ENCODE peak calls at places on chromosomes 3 and 15, in nine cellular contexts. X is lung, M is heart left ventricle, E is heart right ventricle, Z is H9, S is endodermal cell, K is Peyer's patch, R is uterus, P is mucosa of descending colon. U is an unnamed sample. For H3K4me1, the result is how much of the 10 kb centered on the place peaks cover.

GRCh38 chr15:38253448-38253847 is 812 bp downstream of the SPRED1 start:
- DNase-seq in M (no peak), X (no peak), Z (no peak), K (no peak), E (no peak), S (no peak), P (no peak), R (no peak), U (peak)

GRCh38 chr3:32310918-32311839 is 72.7 kb downstream of the CMTM8 start:
- DNase-seq in Z (no peak), S (no peak), E (no peak), M (no peak), R (no peak), K (no peak), X (no peak), P (no peak), U (no peak)

GRCh38 chr15:57503911-57504598 is 87.6 kb upstream of the MYZAP start:
- DNase-seq in E (no peak), Z (no peak), P (no peak), R (no peak), M (no peak), K (no peak), S (no peak), X (no peak), U (no peak)

GRCh38 chr15:59996498-59997041 is 7.5 kb upstream of the FOXB1 start:
- DNase-seq in X (no peak), M (no peak), Z (peak), E (no peak), S (peak), R (no peak), K (no peak), P (no peak), U (no peak)

GRCh38 chr3:43048470-43048869 is 57.4 kb downstream of the POMGNT2 start:
- DNase-seq in K (no peak), M (no peak), P (no peak), S (peak), X (no peak), Z (no peak), R (no peak), E (no peak), U (no peak)

GRCh38 chr3:143120716-143121239 is 1.2 kb downstream of the CHST2 start:
- DNase-seq in S (peak), M (no peak), K (peak), X (no peak), R (no peak), Z (peak), E (peak), P (peak), U (peak)

GRCh38 chr3:99475229-99475628 is 163.2 kb upstream of the COL8A1 start:
- DNase-seq in R (no peak), Z (no peak), X (no peak), S (no peak), P (no peak), K (no peak), M (no peak), E (no peak), U (no peak)

GRCh38 chr3:194592798-194593752 is 40.1 kb downstream of the TMEM44 start:
- DNase-seq in S (no peak), Z (no peak), P (no peak), R (no peak), M (no peak), E (no peak), X (peak), K (no peak), U (peak)

GRCh38 chr3:48426401-48426909 is 3.4 kb downstream of the PLXNB1 start:
- DNase-seq in P (no peak), R (no peak), X (no peak), M (peak), S (no peak), E (peak), Z (no peak), K (no peak), U (no peak)

GRCh38 chr15:25799906-25800700 is 63.0 kb downstream of the ATP10A start:
- DNase-seq in K (no peak), X (no peak), R (no peak), M (no peak), Z (peak), S (no peak), P (no peak), E (no peak), U (no peak)

GRCh38 chr3:32844914-32845313 is 27.1 kb downstream of the TRIM71 start:
- DNase-seq in K (no peak), Z (no peak), R (no peak), X (no peak), E (no peak), P (no peak), M (no peak), S (no peak), U (no peak)

GRCh38 chr3:56297281-56297680 is 171.0 kb downstream of the ERC2 start:
- DNase-seq in R (no peak), K (no peak), E (no peak), Z (no peak), S (no peak), X (no peak), M (no peak), P (no peak), U (no peak)

GRCh38 chr15:62847900-62848489 is 194.6 kb upstream of the TPM1 start:
- DNase-seq in R (peak), X (peak), P (peak), K (peak), S (peak), Z (peak), M (peak), E (peak), U (peak)

GRCh38 chr15:86725628-86726027 is 646.0 kb downstream of the AGBL1 start:
- DNase-seq in M (no peak), E (no peak), R (no peak), P (no peak), X (no peak), S (no peak), Z (no peak), K (no peak), U (no peak)

GRCh38 chr3:106826861-106827311 is 550.4 kb upstream of the CCDC54 start:
- DNase-seq in M (no peak), K (no peak), P (no peak), E (no peak), R (no peak), X (no peak), S (no peak), Z (no peak), U (no peak)

DNA sequence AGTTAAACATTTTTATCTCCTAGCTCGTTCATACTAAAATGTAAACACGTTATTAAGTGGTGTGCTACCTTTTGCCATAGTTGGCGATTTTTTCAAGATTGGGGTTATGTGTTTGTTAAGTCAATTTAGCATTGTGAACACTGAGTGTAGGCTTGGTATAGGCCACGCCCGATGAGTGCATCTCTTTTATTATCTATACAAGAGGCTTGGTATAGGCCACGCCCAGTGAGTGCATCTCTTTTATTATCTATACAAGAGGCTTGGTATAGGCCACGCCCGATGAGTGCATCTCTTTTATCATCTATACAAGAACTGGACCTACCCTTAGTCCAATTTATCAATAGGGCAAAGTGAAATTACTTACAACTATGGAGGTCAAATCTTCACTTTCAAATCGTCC is 70.4 kb downstream of the NIPA2 start:
- DNase-seq in E (no peak), R (no peak), Z (no peak), X (no peak), K (no peak), S (no peak), M (no peak), P (no peak), U (no peak)
- H3K4me1 ChIP-seq in E (under half), R (under half), Z (under half), X (under half), K (under half), S (under half), M (under half), P (under half), U (under half)

DNA sequence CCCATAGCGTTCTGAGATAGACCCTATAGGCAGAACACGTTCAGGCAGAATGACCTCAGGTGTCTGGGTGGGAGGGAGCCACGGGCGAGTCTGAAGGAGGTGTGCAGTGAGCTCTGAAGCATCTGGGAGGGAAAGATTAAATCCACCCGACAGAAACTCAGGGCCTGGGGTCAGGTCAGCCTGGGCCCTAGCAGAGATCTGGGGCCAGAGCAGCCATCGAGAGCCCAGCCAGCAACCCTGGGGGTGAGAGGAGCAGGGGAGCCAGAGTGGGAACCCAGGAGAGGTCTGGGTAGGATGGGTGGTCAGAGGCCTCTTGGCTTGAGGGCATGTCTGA is 22.1 kb downstream of the SNX33 start:
- DNase-seq in K (no peak), M (no peak), E (no peak), S (no peak), R (no peak), Z (no peak), X (no peak), P (no peak), U (no peak)
- H3K4me1 ChIP-seq in K (under half), M (under half), E (under half), S (under half), R (under half), Z (under half), X (under half), P (under half), U (half or more)

GRCh38 chr15:89830622-89831021 is 16.0 kb upstream of the ANPEP start:
- DNase-seq in X (no peak), E (no peak), S (no peak), P (no peak), R (no peak), M (no peak), K (no peak), Z (no peak), U (no peak)

GRCh38 chr15:89835190-89835564 is 20.5 kb upstream of the ANPEP start:
- DNase-seq in P (no peak), R (no peak), Z (no peak), X (no peak), K (no peak), M (no peak), E (no peak), S (no peak), U (peak)

GRCh38 chr15:89837134-89837829 is 22.6 kb upstream of the ANPEP start:
- DNase-seq in X (no peak), Z (no peak), M (no peak), R (no peak), K (no peak), P (no peak), S (no peak), E (no peak), U (peak)

GRCh38 chr15:89836255-89837133 is 21.8 kb upstream of the ANPEP start:
- DNase-seq in M (no peak), Z (no peak), S (no peak), P (no peak), X (no peak), E (no peak), K (no peak), R (no peak), U (peak)

DNA sequence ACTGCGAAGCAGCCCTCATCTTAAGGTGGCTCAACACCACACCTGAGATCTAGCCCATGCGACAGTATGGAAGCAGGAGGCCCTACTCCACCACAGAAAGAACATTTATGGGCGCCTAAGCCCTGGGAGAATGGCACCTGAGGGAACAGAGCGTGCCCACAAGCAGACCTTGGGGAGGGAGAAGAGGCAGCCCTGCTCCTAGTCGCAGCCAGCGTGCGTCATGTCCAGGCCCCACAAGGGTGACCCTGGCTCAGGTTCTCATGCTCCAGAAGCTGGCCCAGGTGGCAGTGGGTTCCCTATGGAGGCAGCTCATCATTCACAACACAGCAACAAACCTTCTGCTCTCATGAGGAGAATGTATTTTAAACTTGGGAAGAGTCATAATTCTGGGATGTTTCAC is 19.3 kb upstream of the ANPEP start:
- DNase-seq in Z (no peak), R (no peak), K (no peak), M (no peak), S (no peak), P (no peak), E (no peak), X (no peak), U (no peak)
- H3K4me1 ChIP-seq in Z (under half), R (under half), K (under half), M (under half), S (under half), P (under half), E (under half), X (under half), U (under half)

GRCh38 chr3:126493731-126494130 is 18.0 kb upstream of the ZXDC start:
- DNase-seq in R (no peak), X (no peak), E (no peak), P (no peak), Z (no peak), K (no peak), M (no peak), S (no peak), U (no peak)

GRCh38 chr3:126494204-126494603 is 18.5 kb upstream of the ZXDC start:
- DNase-seq in S (no peak), K (no peak), P (no peak), Z (no peak), R (no peak), E (no peak), M (no peak), X (no peak), U (no peak)

GRCh38 chr3:126496894-126497850 is 20.4 kb downstream of the UROC1 start:
- DNase-seq in P (no peak), X (no peak), Z (no peak), K (no peak), E (no peak), M (no peak), R (no peak), S (no peak), U (no peak)

GRCh38 chr3:126494831-126495230 is 19.1 kb upstream of the ZXDC start:
- DNase-seq in K (no peak), M (no peak), R (no peak), E (no peak), X (no peak), Z (no peak), S (no peak), P (no peak), U (no peak)

DNA sequence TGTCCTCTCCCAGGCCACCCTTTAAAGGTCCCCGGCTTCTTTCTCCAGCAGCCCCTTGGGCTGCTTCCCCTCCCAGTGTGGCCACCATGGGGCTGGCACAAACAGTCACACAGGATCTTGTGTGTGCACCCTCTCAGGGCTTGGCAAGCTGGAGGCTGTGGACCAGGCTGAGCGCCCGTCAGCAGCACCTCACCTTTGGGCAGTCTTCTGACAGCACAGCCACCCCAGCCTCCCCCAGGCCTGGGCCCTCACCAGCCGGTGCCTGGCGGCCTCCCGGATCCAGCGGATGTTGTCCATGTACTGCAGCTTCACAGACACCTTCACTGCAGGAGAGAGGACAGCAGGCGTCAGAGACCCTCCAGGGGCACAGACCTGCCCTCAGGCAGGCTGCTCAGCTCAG is 20.1 kb upstream of the ZXDC start:
- DNase-seq in S (no peak), X (no peak), Z (no peak), E (no peak), M (no peak), P (no peak), K (no peak), R (no peak), U (no peak)
- H3K4me1 ChIP-seq in S (under half), X (under half), Z (under half), E (under half), M (under half), P (under half), K (under half), R (under half), U (under half)

GRCh38 chr3:129577925-129578742 is 28.3 kb downstream of the PLXND1 start:
- DNase-seq in X (no peak), R (no peak), S (no peak), K (no peak), Z (no peak), P (no peak), M (no peak), E (no peak), U (no peak)
- H3K4me1 ChIP-seq in X (under half), R (under half), S (under half), K (under half), Z (under half), P (under half), M (under half), E (under half), U (under half)

DNA sequence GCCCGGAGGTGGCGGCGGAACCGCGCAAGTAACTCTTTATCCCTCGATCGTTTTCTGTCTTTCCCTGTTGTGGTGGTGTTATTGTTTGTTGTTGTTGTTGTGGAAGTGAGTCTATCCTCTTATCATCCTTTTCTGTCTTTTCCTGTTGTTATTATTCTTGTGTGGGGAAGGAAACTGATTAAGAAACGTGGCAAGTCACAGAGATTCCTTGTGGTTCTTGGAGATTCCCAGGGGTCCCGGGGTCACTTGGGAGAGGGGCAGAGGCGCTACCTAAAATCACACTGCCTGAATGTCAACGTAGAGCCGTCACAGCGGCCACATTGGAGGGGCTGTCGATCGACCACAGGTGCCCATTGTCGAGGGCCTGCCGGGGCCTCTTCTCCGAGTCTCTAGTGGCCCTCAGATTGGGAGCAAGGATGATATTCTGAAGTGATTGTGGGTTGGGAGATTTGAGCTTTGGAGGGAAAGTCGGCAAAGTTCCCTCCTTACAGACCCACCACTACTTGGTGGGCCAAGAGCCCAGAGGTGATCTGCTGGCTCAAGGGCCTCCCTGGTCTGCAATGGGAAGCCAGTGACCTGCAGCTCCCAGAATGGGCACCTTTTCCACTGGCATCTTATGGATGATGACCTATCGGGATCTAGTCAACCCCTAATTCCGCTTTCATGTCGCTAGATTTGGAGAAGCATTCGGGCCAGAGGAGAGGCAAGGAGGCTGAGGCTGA is 816 bp downstream of the PARP14 start:
- DNase-seq in K (no peak), M (no peak), S (peak), X (no peak), E (no peak), R (peak), P (peak), Z (peak), U (no peak)
- H3K4me1 ChIP-seq in K (under half), M (under half), S (under half), X (under half), E (under half), R (under half), P (under half), Z (under half), U (under half)

GRCh38 chr3:172167892-172168648 is 128.7 kb downstream of the FNDC3B start:
- DNase-seq in P (no peak), K (no peak), E (no peak), R (no peak), M (no peak), Z (no peak), S (no peak), X (no peak), U (no peak)
- H3K4me1 ChIP-seq in P (under half), K (under half), E (half or more), R (under half), M (under half), Z (under half), S (under half), X (under half), U (under half)

GRCh38 chr3:128805771-128806170 is 73.6 kb upstream of the ACAD9 start:
- DNase-seq in S (no peak), R (no peak), Z (no peak), E (no peak), X (no peak), M (no peak), K (no peak), P (no peak), U (peak)

GRCh38 chr3:128803307-128803706 is 76.1 kb upstream of the ACAD9 start:
- DNase-seq in S (no peak), R (no peak), M (no peak), X (no peak), E (no peak), K (no peak), Z (no peak), P (no peak), U (no peak)

GRCh38 chr3:128806588-128806987 is 72.8 kb upstream of the ACAD9 start:
- DNase-seq in E (no peak), Z (no peak), M (no peak), X (no peak), P (no peak), S (no peak), R (no peak), K (no peak), U (no peak)

GRCh38 chr3:128804017-128804816 is 75.2 kb upstream of the ACAD9 start:
- DNase-seq in K (no peak), X (no peak), R (no peak), Z (no peak), M (no peak), P (no peak), E (no peak), S (no peak), U (no peak)

GRCh38 chr3:128804817-128805166 is 74.6 kb upstream of the ACAD9 start:
- DNase-seq in M (no peak), K (no peak), S (no peak), E (no peak), R (no peak), P (no peak), X (no peak), Z (no peak), U (no peak)
- H3K4me1 ChIP-seq in M (half or more), K (under half), S (under half), E (half or more), R (under half), P (under half), X (under half), Z (under half), U (under half)

U was measured in mammary epithelial cell.